ENCODE peak calls at places on chromosomes 11 and 22, in seven cellular contexts. Q is brain microvascular endothelial cell, O is heart right ventricle, K is epithelial cell of proximal tubule, P is upper lobe of left lung, M is uterus, H is spleen. U is an unnamed sample.

GRCh38 chr11:31797227-31798056 is 13.7 kb downstream of the PAX6 start:
- DNase-seq in Q (no peak), H (no peak), P (peak), K (no peak), M (no peak), O (no peak), U (no peak)

GRCh38 chr11:1891831-1892115 is at the start of gene PRR33:
- DNase-seq in H (no peak), O (no peak), P (no peak), K (no peak), M (no peak), Q (no peak), U (no peak)

GRCh38 chr11:58958500-58958899 is 19.2 kb downstream of the GLYATL1 start:
- DNase-seq in H (peak), M (no peak), O (peak), Q (no peak), P (no peak), K (no peak), U (no peak)

GRCh38 chr11:130037881-130038601 is 31.7 kb upstream of the APLP2 start:
- DNase-seq in P (no peak), Q (peak), H (no peak), K (no peak), O (no peak), M (no peak), U (no peak)

GRCh38 chr11:1348748-1349073 is 39.3 kb upstream of the TOLLIP start:
- DNase-seq in M (no peak), P (no peak), H (no peak), Q (no peak), O (no peak), K (no peak), U (no peak)

GRCh38 chr22:37032535-37033460 is 13.3 kb downstream of the MPST start:
- DNase-seq in P (peak), Q (no peak), K (peak), H (no peak), M (peak), O (no peak), U (no peak)

GRCh38 chr11:132886335-132886734 is 646.0 kb downstream of the OPCML start:
- DNase-seq in K (no peak), H (no peak), M (no peak), O (no peak), P (no peak), Q (peak), U (no peak)

GRCh38 chr11:120571476-120571875 is 59.9 kb downstream of the GRIK4 start:
- DNase-seq in O (no peak), M (no peak), Q (no peak), H (peak), K (no peak), P (no peak), U (no peak)

GRCh38 chr11:27596802-27597201 is 90.2 kb upstream of the LIN7C start:
- DNase-seq in O (no peak), M (no peak), H (no peak), K (no peak), P (no peak), Q (no peak), U (no peak)

GRCh38 chr11:74770456-74770855 is 21.8 kb downstream of the RNF169 start:
- DNase-seq in M (no peak), P (no peak), Q (no peak), K (no peak), H (no peak), O (no peak), U (no peak)

GRCh38 chr11:66343176-66343575 is 1.7 kb downstream of the BRMS1 start:
- DNase-seq in Q (no peak), H (peak), O (no peak), K (no peak), M (no peak), P (no peak), U (no peak)

GRCh38 chr11:75307058-75307457 is 44.4 kb downstream of the ARRB1 start:
- DNase-seq in H (no peak), P (no peak), O (no peak), M (no peak), Q (no peak), K (no peak), U (no peak)

GRCh38 chr11:14584595-14584994 is 59.0 kb upstream of the PDE3B start:
- DNase-seq in H (no peak), Q (no peak), P (no peak), O (no peak), K (no peak), M (no peak), U (no peak)

DNA sequence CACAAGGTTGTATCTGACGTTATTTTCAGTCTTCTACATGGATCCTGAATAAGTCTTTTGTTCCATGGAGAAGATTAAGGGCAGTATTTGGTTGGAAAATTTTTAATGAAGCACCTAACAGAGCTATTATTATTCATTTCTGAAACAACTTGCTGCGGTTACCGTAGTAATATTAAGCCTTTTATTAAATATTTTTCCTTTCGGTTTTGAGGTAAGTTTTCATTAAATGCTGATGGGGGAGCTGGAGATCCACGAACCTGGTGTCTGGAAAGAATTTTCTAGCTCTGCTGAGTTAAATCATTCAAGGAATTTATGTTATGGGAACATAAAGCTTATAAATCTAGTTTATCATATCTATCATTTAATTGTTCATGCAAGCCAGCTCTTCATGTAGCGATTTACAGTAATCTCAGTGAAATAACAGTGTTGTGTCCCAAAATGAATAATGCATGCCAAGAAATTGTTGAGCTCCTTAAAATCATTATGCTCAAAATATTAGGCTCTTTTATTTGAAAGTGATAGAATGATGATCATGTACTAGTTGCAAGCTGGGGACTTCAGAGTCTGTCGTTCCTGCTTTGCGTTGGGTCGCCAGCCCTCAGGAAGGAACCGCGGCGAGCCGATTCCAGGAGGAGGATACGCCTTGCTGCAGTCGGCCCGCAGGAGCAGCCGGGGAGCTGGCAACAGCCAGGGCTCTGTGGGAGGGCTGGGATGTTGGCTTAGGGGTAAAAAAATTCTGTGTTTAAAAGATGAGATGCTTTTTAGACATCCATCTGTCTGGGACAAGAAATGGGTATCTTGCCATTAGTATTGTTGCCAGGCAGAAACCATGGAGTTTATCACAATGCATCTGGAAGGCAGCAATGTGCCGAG is 83.1 kb downstream of the TBC1D22A start:
- DNase-seq in M (no peak), Q (peak), H (no peak), P (peak), O (no peak), K (no peak), U (peak)
- TF ChIP-seq CTCF in M (peak), Q (peak), H (peak), P (no peak), O (peak), K (peak), U (peak)

GRCh38 chr22:48979482-48979881 is 848.2 kb downstream of the BRD1 start:
- DNase-seq in M (no peak), P (no peak), O (no peak), K (no peak), Q (no peak), H (no peak), U (no peak)

GRCh38 chr22:48981671-48982070 is 846.0 kb downstream of the BRD1 start:
- DNase-seq in P (no peak), K (no peak), M (no peak), H (no peak), Q (no peak), O (no peak), U (no peak)

GRCh38 chr22:48980409-48980808 is 847.3 kb downstream of the BRD1 start:
- DNase-seq in Q (no peak), P (no peak), M (no peak), H (no peak), K (no peak), O (no peak), U (no peak)

GRCh38 chr22:48982321-48982905 is 845.3 kb downstream of the BRD1 start:
- DNase-seq in O (no peak), K (no peak), M (no peak), Q (no peak), P (peak), H (no peak), U (no peak)

DNA sequence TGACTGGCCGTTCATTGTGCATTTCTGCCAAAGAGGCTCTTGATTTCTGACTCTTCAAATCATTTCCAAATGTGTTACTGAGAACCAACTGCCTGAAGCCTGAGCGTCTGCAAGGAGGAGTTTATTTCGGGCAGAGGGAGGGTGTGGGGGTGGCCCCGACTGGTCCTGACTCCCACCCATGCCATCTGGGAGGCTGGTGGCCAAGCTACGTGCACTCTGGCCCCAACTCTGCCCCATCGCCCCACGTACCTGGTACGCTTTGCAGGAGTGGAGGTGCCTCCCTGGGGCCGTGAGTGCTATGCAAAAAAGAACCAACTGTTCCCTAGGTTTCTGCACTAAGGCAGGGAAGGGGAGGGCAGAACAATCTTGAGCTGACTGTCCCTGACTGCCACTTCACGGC is 846.8 kb downstream of the BRD1 start:
- DNase-seq in P (no peak), O (no peak), H (no peak), M (no peak), K (no peak), Q (no peak), U (no peak)
- H3K4me3 ChIP-seq in P (no peak), O (no peak), H (no peak), M (no peak), K (no peak), Q (no peak), U (no peak)

GRCh38 chr22:32992821-32993220 is 65.4 kb downstream of the SYN3 start:
- DNase-seq in K (no peak), M (no peak), H (no peak), O (no peak), Q (no peak), P (no peak), U (no peak)

GRCh38 chr22:32994921-32995320 is 63.3 kb downstream of the SYN3 start:
- DNase-seq in P (no peak), K (no peak), M (no peak), H (no peak), O (no peak), Q (no peak), U (no peak)

GRCh38 chr22:32995335-32995734 is 62.8 kb downstream of the SYN3 start:
- DNase-seq in H (no peak), Q (no peak), M (no peak), O (no peak), K (no peak), P (no peak), U (no peak)

GRCh38 chr22:32996276-32996675 is 61.9 kb downstream of the SYN3 start:
- DNase-seq in Q (no peak), K (no peak), P (no peak), H (no peak), O (no peak), M (no peak), U (no peak)

GRCh38 chr22:32994046-32994827 is 63.9 kb downstream of the SYN3 start:
- DNase-seq in H (no peak), O (no peak), Q (no peak), K (no peak), M (no peak), P (peak), U (no peak)
- TF ChIP-seq CTCF in H (no peak), O (no peak), Q (no peak), K (no peak), M (no peak), P (no peak), U (no peak)

DNA sequence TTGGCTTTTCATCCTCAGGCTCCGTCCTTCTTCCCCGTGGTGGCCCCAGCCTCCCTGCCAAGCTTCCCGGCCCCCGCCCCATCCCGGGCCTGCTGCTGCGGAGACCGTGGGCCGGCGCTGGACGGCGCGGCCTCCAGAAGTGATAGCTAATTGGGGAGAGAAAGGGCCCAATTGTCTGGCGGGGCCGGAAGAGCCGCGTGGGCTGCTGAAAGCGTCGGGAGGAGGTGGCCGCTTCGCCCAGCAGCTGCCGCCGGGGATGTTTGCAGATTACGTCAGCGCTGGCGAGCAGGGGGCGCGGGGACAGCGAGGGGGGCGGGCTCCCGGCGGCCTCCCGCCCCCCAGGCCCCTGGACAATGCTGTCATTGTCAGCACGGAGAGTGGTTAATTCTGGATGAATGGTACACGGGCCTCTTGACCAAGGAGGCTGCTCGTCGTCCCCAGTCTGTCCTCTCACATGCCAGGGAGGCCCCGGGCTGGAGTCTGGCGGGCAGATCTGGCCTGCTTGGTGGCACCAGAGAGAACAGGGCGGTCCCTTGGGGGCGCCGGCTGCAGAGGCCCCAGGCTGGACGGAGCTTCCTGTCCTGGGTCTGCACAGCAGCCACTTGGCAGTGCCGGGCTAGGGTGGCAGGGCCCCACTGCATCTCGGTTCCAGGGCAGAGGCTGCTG is 1.6 kb downstream of the SMIM38 start:
- DNase-seq in M (peak), H (peak), K (no peak), P (peak), O (peak), Q (no peak), U (no peak)
- H3K4me3 ChIP-seq in M (no peak), H (no peak), K (no peak), P (peak), O (no peak), Q (no peak), U (no peak)

DNA sequence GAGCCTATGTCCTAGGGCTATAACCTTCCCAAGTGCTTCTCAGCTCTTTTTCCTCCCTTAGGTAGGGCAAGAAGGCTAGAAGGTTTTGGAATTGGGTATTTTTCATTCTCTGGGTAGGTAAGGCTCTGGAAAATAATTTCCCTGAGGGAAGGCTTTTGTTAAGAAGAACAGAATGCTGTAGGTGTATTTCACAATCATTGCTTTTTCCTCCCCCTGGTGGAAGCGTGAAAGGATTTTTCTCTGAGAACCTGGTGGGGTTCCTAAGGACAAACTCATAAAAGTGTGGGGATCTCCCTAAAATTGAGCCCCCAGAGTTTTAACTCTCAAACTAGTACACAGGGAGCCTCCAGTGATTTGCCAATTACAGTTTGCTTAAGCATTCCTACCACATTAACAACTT is 41.1 kb upstream of the NARS2 start:
- DNase-seq in K (no peak), P (no peak), M (no peak), Q (no peak), H (no peak), O (no peak), U (no peak)
- TF ChIP-seq CTCF in K (no peak), P (no peak), M (no peak), Q (no peak), H (no peak), O (no peak), U (no peak)